ENCODE peak calls at places on chromosomes 2 and 18, in nine cellular contexts. One of them, this sample, is unnamed.

GRCh38 chr2:227147023-227147422 is 17.0 kb downstream of the COL4A4 start:
- DNase-seq in HT1080: peak; percentile 14
- DNase-seq in T-helper 1 cell: no peak
- DNase-seq in effector memory CD8-positive, alpha-beta T cell: no peak
- DNase-seq in IMR-90: no peak
- DNase-seq in B cell: no peak
- DNase-seq in ELF-1: no peak
- DNase-seq in KBM-7: no peak
- DNase-seq in NCI-H2029 treated with DMSO at 0.1 percent for 48 hours: no peak
- DNase-seq in this sample: no peak

GRCh38 chr2:22748909-22749308 is 636.1 kb upstream of the KLHL29 start:
- DNase-seq in HT1080: no peak
- DNase-seq in IMR-90: no peak
- DNase-seq in ELF-1: no peak
- DNase-seq in effector memory CD8-positive, alpha-beta T cell: no peak
- DNase-seq in KBM-7: no peak
- DNase-seq in NCI-H2029 treated with DMSO at 0.1 percent for 48 hours: no peak
- DNase-seq in B cell: no peak
- DNase-seq in T-helper 1 cell: no peak
- DNase-seq in this sample: no peak

GRCh38 chr2:190835303-190835930 is 45.2 kb upstream of the GLS start:
- DNase-seq in B cell: no peak
- DNase-seq in IMR-90: peak; percentile 89
- DNase-seq in KBM-7: no peak
- DNase-seq in ELF-1: no peak
- DNase-seq in HT1080: peak; percentile 88
- DNase-seq in T-helper 1 cell: no peak
- DNase-seq in NCI-H2029 treated with DMSO at 0.1 percent for 48 hours: no peak
- DNase-seq in effector memory CD8-positive, alpha-beta T cell: no peak
- DNase-seq in this sample: peak; percentile 80

GRCh38 chr2:145984541-145984940 is 1464.6 kb upstream of the ZEB2 start:
- DNase-seq in IMR-90: peak; percentile 75
- DNase-seq in NCI-H2029 treated with DMSO at 0.1 percent for 48 hours: no peak
- DNase-seq in effector memory CD8-positive, alpha-beta T cell: no peak
- DNase-seq in HT1080: peak; percentile 74
- DNase-seq in B cell: no peak
- DNase-seq in KBM-7: no peak
- DNase-seq in T-helper 1 cell: no peak
- DNase-seq in ELF-1: no peak
- DNase-seq in this sample: peak; percentile 78

GRCh38 chr2:26161926-26162325 is 11.0 kb upstream of the GAREM2 start:
- DNase-seq in HT1080: no peak
- DNase-seq in ELF-1: no peak
- DNase-seq in effector memory CD8-positive, alpha-beta T cell: no peak
- DNase-seq in IMR-90: no peak
- DNase-seq in KBM-7: no peak
- DNase-seq in B cell: no peak
- DNase-seq in T-helper 1 cell: no peak
- DNase-seq in NCI-H2029 treated with DMSO at 0.1 percent for 48 hours: no peak
- DNase-seq in this sample: no peak

GRCh38 chr2:188151670-188152069 is 140.0 kb upstream of the GULP1 start:
- DNase-seq in IMR-90: no peak
- DNase-seq in NCI-H2029 treated with DMSO at 0.1 percent for 48 hours: no peak
- DNase-seq in HT1080: no peak
- DNase-seq in KBM-7: no peak
- DNase-seq in T-helper 1 cell: no peak
- DNase-seq in B cell: no peak
- DNase-seq in ELF-1: no peak
- DNase-seq in effector memory CD8-positive, alpha-beta T cell: no peak
- DNase-seq in this sample: no peak

GRCh38 chr2:105802587-105802986 is 57.9 kb downstream of the NCK2 start:
- DNase-seq in NCI-H2029 treated with DMSO at 0.1 percent for 48 hours: no peak
- DNase-seq in KBM-7: peak; percentile 26
- DNase-seq in B cell: peak; percentile 82
- DNase-seq in ELF-1: no peak
- DNase-seq in T-helper 1 cell: peak; percentile 79
- DNase-seq in IMR-90: no peak
- DNase-seq in HT1080: no peak
- DNase-seq in effector memory CD8-positive, alpha-beta T cell: peak; percentile 71
- DNase-seq in this sample: no peak

GRCh38 chr2:23590227-23590869 is 205.4 kb downstream of the KLHL29 start:
- DNase-seq in IMR-90: no peak
- DNase-seq in T-helper 1 cell: no peak
- DNase-seq in NCI-H2029 treated with DMSO at 0.1 percent for 48 hours: no peak
- DNase-seq in KBM-7: no peak
- DNase-seq in ELF-1: no peak
- DNase-seq in effector memory CD8-positive, alpha-beta T cell: no peak
- DNase-seq in HT1080: no peak
- DNase-seq in B cell: no peak
- DNase-seq in this sample: no peak

GRCh38 chr2:152924722-152925121 is 206.3 kb downstream of the ARL6IP6 start:
- DNase-seq in KBM-7: no peak
- DNase-seq in NCI-H2029 treated with DMSO at 0.1 percent for 48 hours: peak; percentile 92
- DNase-seq in HT1080: peak; percentile 74
- DNase-seq in IMR-90: no peak
- DNase-seq in T-helper 1 cell: no peak
- DNase-seq in B cell: no peak
- DNase-seq in effector memory CD8-positive, alpha-beta T cell: no peak
- DNase-seq in ELF-1: no peak
- DNase-seq in this sample: no peak

GRCh38 chr18:39521164-39521563 is 1955.6 kb upstream of the CELF4 start:
- DNase-seq in T-helper 1 cell: no peak
- DNase-seq in KBM-7: no peak
- DNase-seq in HT1080: no peak
- DNase-seq in NCI-H2029 treated with DMSO at 0.1 percent for 48 hours: no peak
- DNase-seq in effector memory CD8-positive, alpha-beta T cell: no peak
- DNase-seq in B cell: no peak
- DNase-seq in IMR-90: no peak
- DNase-seq in ELF-1: no peak
- DNase-seq in this sample: no peak

GRCh38 chr18:24086082-24086481 is 52.8 kb upstream of the CABYR start:
- DNase-seq in NCI-H2029 treated with DMSO at 0.1 percent for 48 hours: no peak
- DNase-seq in T-helper 1 cell: no peak
- DNase-seq in KBM-7: no peak
- DNase-seq in HT1080: no peak
- DNase-seq in ELF-1: no peak
- DNase-seq in effector memory CD8-positive, alpha-beta T cell: no peak
- DNase-seq in B cell: no peak
- DNase-seq in IMR-90: peak; percentile 4
- DNase-seq in this sample: no peak

GRCh38 chr2:204340511-204340910 is 204.8 kb upstream of the PARD3B start:
- DNase-seq in HT1080: no peak
- DNase-seq in IMR-90: no peak
- DNase-seq in B cell: no peak
- DNase-seq in ELF-1: no peak
- DNase-seq in effector memory CD8-positive, alpha-beta T cell: no peak
- DNase-seq in NCI-H2029 treated with DMSO at 0.1 percent for 48 hours: no peak
- DNase-seq in T-helper 1 cell: no peak
- DNase-seq in KBM-7: no peak
- DNase-seq in this sample: no peak

GRCh38 chr2:127427376-127428056 is 9.3 kb downstream of the PROC start:
- DNase-seq in ELF-1: no peak
- DNase-seq in T-helper 1 cell: no peak
- DNase-seq in effector memory CD8-positive, alpha-beta T cell: no peak
- DNase-seq in HT1080: no peak
- DNase-seq in B cell: no peak
- DNase-seq in NCI-H2029 treated with DMSO at 0.1 percent for 48 hours: no peak
- DNase-seq in KBM-7: no peak
- DNase-seq in IMR-90: no peak
- DNase-seq in this sample: no peak

GRCh38 chr2:144834954-144835633 is 315.2 kb upstream of the ZEB2 start:
- DNase-seq in HT1080: no peak
- DNase-seq in ELF-1: no peak
- DNase-seq in B cell: no peak
- DNase-seq in IMR-90: peak; percentile 88
- DNase-seq in NCI-H2029 treated with DMSO at 0.1 percent for 48 hours: no peak
- DNase-seq in KBM-7: no peak
- DNase-seq in T-helper 1 cell: no peak
- DNase-seq in effector memory CD8-positive, alpha-beta T cell: no peak
- DNase-seq in this sample: peak; percentile 35

GRCh38 chr2:84278386-84278785 is 180.7 kb downstream of the SUCLG1 start:
- DNase-seq in KBM-7: no peak
- DNase-seq in HT1080: no peak
- DNase-seq in effector memory CD8-positive, alpha-beta T cell: no peak
- DNase-seq in T-helper 1 cell: no peak
- DNase-seq in ELF-1: no peak
- DNase-seq in NCI-H2029 treated with DMSO at 0.1 percent for 48 hours: no peak
- DNase-seq in B cell: no peak
- DNase-seq in IMR-90: no peak
- DNase-seq in this sample: no peak

GRCh38 chr2:27051902-27052645 is 606 bp downstream of the AGBL5 start:
- DNase-seq in HT1080: peak; percentile 17
- DNase-seq in KBM-7: peak; percentile 37
- DNase-seq in IMR-90: no peak
- DNase-seq in T-helper 1 cell: no peak
- DNase-seq in B cell: no peak
- DNase-seq in ELF-1: peak; percentile 29
- DNase-seq in NCI-H2029 treated with DMSO at 0.1 percent for 48 hours: no peak
- DNase-seq in effector memory CD8-positive, alpha-beta T cell: no peak
- DNase-seq in this sample: no peak

GRCh38 chr18:48975817-48976649 is 25.3 kb upstream of the SMAD7 start:
- DNase-seq in B cell: peak; percentile 63
- DNase-seq in HT1080: no peak
- DNase-seq in ELF-1: no peak
- DNase-seq in IMR-90: peak; percentile 57
- DNase-seq in effector memory CD8-positive, alpha-beta T cell: peak; percentile 40
- DNase-seq in KBM-7: no peak
- DNase-seq in NCI-H2029 treated with DMSO at 0.1 percent for 48 hours: no peak
- DNase-seq in T-helper 1 cell: peak; percentile 28
- DNase-seq in this sample: peak; percentile 41

GRCh38 chr2:63093512-63093911 is 42.9 kb downstream of the OTX1 start:
- DNase-seq in effector memory CD8-positive, alpha-beta T cell: no peak
- DNase-seq in KBM-7: no peak
- DNase-seq in HT1080: no peak
- DNase-seq in NCI-H2029 treated with DMSO at 0.1 percent for 48 hours: no peak
- DNase-seq in IMR-90: no peak
- DNase-seq in B cell: no peak
- DNase-seq in ELF-1: no peak
- DNase-seq in T-helper 1 cell: no peak
- DNase-seq in this sample: no peak